ENCODE peak calls at places on chromosomes 12 and 14, in six cellular contexts. I is Daoy; B is adipocyte; T is fibroblast of mammary gland; U is effector CD8-positive, alpha-beta T cell; E is T-helper 2 cell treated with Interferon-gamma antibody and Interleukin-4, amounts not matched to agents 5 μg/mL and 100 μg/mL, for 36 hours. J is an unnamed sample.
A peak's percentile ranks its signal among the peaks of the same experiment; 100 is the strongest.

GRCh38 chr14:20873370-20874177 is 17.6 kb upstream of the RNASE3 start:
- DNase-seq in B (peak; percentile 24), U (peak; percentile 64), T (peak; percentile 77), I (peak; percentile 94), E (peak; percentile 75), J (peak; percentile 65)

GRCh38 chr12:17810399-17810798 is 279.6 kb downstream of the RERGL start:
- DNase-seq in U (no peak), T (no peak), B (no peak), E (no peak), I (no peak), J (no peak)

GRCh38 chr14:69045857-69046351 is 66.8 kb upstream of the ACTN1 start:
- DNase-seq in B (peak; percentile 18), T (peak; percentile 87), E (no peak), I (no peak), U (no peak), J (no peak)

GRCh38 chr12:46556105-46556559 is 183.6 kb upstream of the SLC38A2 start:
- DNase-seq in I (peak; percentile 83), U (no peak), T (peak; percentile 99), E (no peak), B (peak; percentile 80), J (no peak)

GRCh38 chr12:26746315-26746714 is 86.7 kb downstream of the ITPR2 start:
- DNase-seq in B (peak; percentile 73), I (peak; percentile 73), U (no peak), T (peak; percentile 78), E (peak; percentile 26), J (no peak)

GRCh38 chr14:93736378-93737014 is 51.8 kb downstream of the PRIMA1 start:
- DNase-seq in U (no peak), I (peak; percentile 52), B (no peak), T (no peak), E (no peak), J (no peak)

GRCh38 chr12:2624543-2625266 is 170.1 kb upstream of the FKBP4 start:
- DNase-seq in T (peak; percentile 30), B (peak; percentile 78), E (no peak), I (peak; percentile 76), U (no peak), J (no peak)

GRCh38 chr12:42213954-42214426 is 24.1 kb downstream of the YAF2 start:
- DNase-seq in T (peak; percentile 50), I (peak; percentile 24), B (peak; percentile 31), U (no peak), E (no peak), J (no peak)

GRCh38 chr14:84228702-84229101 is 1301.2 kb upstream of the FLRT2 start:
- DNase-seq in T (peak; percentile 5), I (no peak), B (no peak), U (no peak), E (no peak), J (no peak)

GRCh38 chr14:36524874-36525745 is 5.1 kb upstream of the NKX2-1 start:
- DNase-seq in I (peak; percentile 90), E (no peak), T (peak; percentile 32), B (no peak), U (no peak), J (no peak)

J was measured in T-helper 17 cell.